ENCODE peak calls at places on chromosome X, in four cellular contexts. Y is K562, E is GM12891, R is GM12878. S is an unnamed sample.

GRCh38 chrX:117429511-117429910 is 687.1 kb downstream of the KLHL13 start:
- DNase-seq in Y (no peak), E (no peak), R (no peak), S (no peak)

GRCh38 chrX:74419861-74420193 is 1.5 kb upstream of the SLC16A2 start:
- DNase-seq in Y (no peak), E (no peak), R (no peak), S (no peak)

GRCh38 chrX:107673933-107674479 is 45.7 kb downstream of the PRPS1 start:
- DNase-seq in Y (peak), E (no peak), R (peak), S (peak)

GRCh38 chrX:56728321-56728720 is 722 bp upstream of the NBDY start:
- DNase-seq in Y (no peak), E (no peak), R (no peak), S (no peak)

GRCh38 chrX:47662144-47662657 is 3.2 kb upstream of the UXT start:
- DNase-seq in Y (peak), E (no peak), R (no peak), S (no peak)

GRCh38 chrX:21990812-21991211 is 41.3 kb upstream of the PHEX start:
- DNase-seq in Y (no peak), E (no peak), R (no peak), S (peak)

GRCh38 chrX:103730147-103730546 is 19.4 kb downstream of the TMEM31 start:
- DNase-seq in Y (no peak), E (no peak), R (no peak), S (no peak)

GRCh38 chrX:7972586-7972985 is 45.4 kb upstream of the PNPLA4 start:
- DNase-seq in Y (no peak), E (no peak), R (no peak), S (no peak)

GRCh38 chrX:103157511-103158316 is 57.2 kb upstream of the BEX4 start:
- DNase-seq in Y (peak), E (no peak), R (no peak), S (peak)

GRCh38 chrX:129738466-129739308 is at the start of gene XPNPEP2:
- DNase-seq in Y (no peak), E (no peak), R (no peak), S (no peak)

GRCh38 chrX:100649550-100650356 is 5.8 kb downstream of the SRPX2 start:
- DNase-seq in Y (no peak), E (no peak), R (no peak), S (no peak)

GRCh38 chrX:63050225-63050624 is 300.9 kb downstream of the SPIN4 start:
- DNase-seq in Y (no peak), E (no peak), R (peak), S (no peak)

GRCh38 chrX:135740683-135741149 is 27.3 kb downstream of the CT45A3 start:
- DNase-seq in Y (peak), E (no peak), R (no peak), S (peak)
- TF ChIP-seq SPI1 in Y (no peak), E (no peak), R (no peak), S (no peak)

GRCh38 chrX:54980334-54980733 is 13.7 kb downstream of the PFKFB1 start:
- DNase-seq in Y (no peak), E (no peak), R (no peak), S (no peak)

GRCh38 chrX:54979432-54979831 is 14.6 kb downstream of the PFKFB1 start:
- DNase-seq in Y (no peak), E (no peak), R (no peak), S (no peak)

GRCh38 chrX:54977387-54977786 is 16.6 kb downstream of the PFKFB1 start:
- DNase-seq in Y (no peak), E (no peak), R (no peak), S (no peak)

GRCh38 chrX:54978448-54978847 is 15.5 kb downstream of the PFKFB1 start:
- DNase-seq in Y (no peak), E (no peak), R (no peak), S (no peak)
- TF ChIP-seq SPI1 in Y (no peak), E (no peak), R (no peak), S (no peak)

GRCh38 chrX:17846045-17846444 is 15.1 kb downstream of the RAI2 start:
- DNase-seq in Y (no peak), E (no peak), R (no peak), S (no peak)
- TF ChIP-seq SPI1 in Y (no peak), E (no peak), R (no peak), S (no peak)

DNA sequence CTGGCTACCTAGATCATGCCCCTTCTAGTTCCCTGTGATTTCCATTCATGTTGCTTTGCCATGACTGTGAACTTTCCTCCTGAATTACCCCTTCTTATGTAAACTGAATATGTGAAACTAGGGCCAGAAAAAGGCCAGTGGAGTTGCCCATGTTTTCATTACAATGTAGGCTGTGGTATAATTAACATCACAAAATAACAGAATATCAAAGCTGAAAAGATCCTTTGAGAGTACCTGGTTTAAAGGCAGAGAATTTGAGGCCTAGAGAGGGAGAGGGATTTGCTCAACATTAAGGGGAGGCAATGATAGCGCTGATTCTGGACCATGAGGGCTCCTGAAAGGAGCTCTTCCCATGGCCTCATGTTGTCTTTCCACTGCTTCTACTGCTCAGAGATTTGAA is 392.2 kb downstream of the OPHN1 start:
- DNase-seq in Y (no peak), E (no peak), R (no peak), S (no peak)
- TF ChIP-seq SPI1 in Y (no peak), E (no peak), R (no peak), S (no peak)

DNA sequence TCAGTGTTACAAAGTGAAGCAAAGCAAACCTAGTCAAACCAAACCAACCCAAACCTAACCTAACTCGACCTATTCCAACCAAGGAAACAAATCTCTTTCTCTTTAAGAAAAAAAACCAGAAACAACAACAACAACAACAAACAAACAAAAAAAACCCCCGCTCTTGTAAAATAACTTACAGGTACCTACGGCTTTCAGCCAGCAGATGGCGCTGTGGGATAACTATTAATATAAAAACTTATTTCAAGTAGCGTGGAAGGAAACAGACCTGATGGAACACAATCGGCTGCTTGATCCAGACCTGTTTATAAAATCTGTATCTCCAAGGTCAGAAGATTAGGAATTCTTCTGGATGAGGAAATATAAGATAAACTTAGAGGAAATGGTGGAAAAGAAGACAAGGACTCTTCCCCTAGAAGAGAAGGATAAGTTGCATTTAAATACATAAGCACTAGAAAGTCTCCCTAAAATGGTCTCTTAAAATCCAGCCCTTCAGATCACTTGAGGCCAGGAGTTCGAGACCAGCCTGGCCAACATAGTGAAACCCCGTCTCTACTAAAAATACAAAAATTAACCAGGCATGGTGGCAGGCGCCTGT is 34.4 kb upstream of the CDKL5 start:
- DNase-seq in Y (peak), E (no peak), R (peak), S (no peak)
- TF ChIP-seq SPI1 in Y (no peak), E (no peak), R (no peak), S (no peak)

GRCh38 chrX:131762802-131763234 is 218.9 kb downstream of the OR13H1 start:
- DNase-seq in Y (peak), E (no peak), R (peak), S (no peak)
- TF ChIP-seq SPI1 in Y (no peak), E (no peak), R (no peak), S (no peak)

DNA sequence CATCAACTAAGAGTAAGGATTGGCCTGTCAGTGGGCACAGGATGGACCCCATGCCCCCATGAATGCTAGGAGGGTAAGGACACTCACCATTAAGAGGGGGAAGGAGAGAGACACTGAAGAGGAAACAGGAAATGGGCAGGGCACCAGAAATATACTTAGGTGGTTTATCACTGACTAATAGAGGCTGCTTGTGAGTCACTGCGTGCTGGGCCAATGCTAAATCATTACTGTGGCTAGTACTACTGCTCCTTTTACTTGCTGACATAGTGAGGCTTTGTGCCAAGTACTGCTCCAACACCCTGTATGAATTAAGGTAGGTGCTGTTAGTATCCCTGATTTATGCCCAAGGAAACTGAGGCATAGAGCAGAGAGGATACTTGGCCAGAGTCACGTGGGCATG is 130.4 kb upstream of the FRMPD4 start:
- DNase-seq in Y (no peak), E (no peak), R (no peak), S (no peak)
- TF ChIP-seq SPI1 in Y (no peak), E (no peak), R (no peak), S (no peak)

GRCh38 chrX:39703307-39703706 is 394.5 kb downstream of the BCOR start:
- DNase-seq in Y (no peak), E (no peak), R (no peak), S (no peak)

GRCh38 chrX:39709364-39709763 is 388.4 kb downstream of the BCOR start:
- DNase-seq in Y (no peak), E (no peak), R (no peak), S (no peak)

GRCh38 chrX:39704590-39704989 is 393.2 kb downstream of the BCOR start:
- DNase-seq in Y (no peak), E (no peak), R (no peak), S (no peak)

DNA sequence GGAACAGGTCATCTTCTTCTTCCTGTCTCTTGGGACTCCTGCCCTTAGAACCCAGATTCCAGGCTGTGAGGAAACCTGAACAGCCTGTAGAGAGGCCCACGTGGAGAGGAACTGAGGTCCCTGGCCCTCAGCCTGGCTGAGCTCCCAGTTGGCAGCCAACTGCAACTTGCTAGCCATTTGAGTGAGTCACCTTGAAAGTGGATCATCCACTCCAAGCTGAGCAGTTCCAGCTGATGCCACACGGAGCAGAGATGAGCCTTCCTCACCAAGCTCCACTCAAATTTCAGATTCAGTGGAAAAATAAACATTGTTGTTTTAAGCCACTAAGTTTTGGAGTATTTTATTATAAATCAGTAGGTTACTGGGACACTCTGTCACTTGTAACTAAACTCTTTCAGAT is 392.5 kb downstream of the BCOR start:
- DNase-seq in Y (peak), E (no peak), R (no peak), S (no peak)
- TF ChIP-seq SPI1 in Y (no peak), E (no peak), R (no peak), S (no peak)

GRCh38 chrX:133364201-133364600 is 51.1 kb downstream of the GPC4 start:
- DNase-seq in Y (no peak), E (no peak), R (no peak), S (no peak)

GRCh38 chrX:133362538-133362937 is 52.8 kb downstream of the GPC4 start:
- DNase-seq in Y (no peak), E (no peak), R (no peak), S (no peak)

GRCh38 chrX:133359466-133359865 is 55.8 kb downstream of the GPC4 start:
- DNase-seq in Y (no peak), E (no peak), R (no peak), S (no peak)
- TF ChIP-seq SPI1 in Y (no peak), E (no peak), R (no peak), S (no peak)

S was measured in HL-60.